ENCODE peak calls at places on chromosomes 6 and 20, in five cellular contexts. Q, Y, X, C and P are unnamed samples.

GRCh38 chr6:151391471-151392428 is at the start of gene ZBTB2:
- DNase-seq in Q (peak), Y (peak), X (no peak), C (peak), P (peak)

GRCh38 chr20:7091655-7092054 is 324.2 kb downstream of the BMP2 start:
- DNase-seq in Q (no peak), Y (no peak), X (no peak), C (no peak), P (no peak)

GRCh38 chr20:38674178-38675133 is 49.8 kb upstream of the SLC32A1 start:
- DNase-seq in Q (peak), Y (no peak), X (no peak), C (peak), P (no peak)

GRCh38 chr20:24657211-24657610 is 187.8 kb downstream of the SYNDIG1 start:
- DNase-seq in Q (peak), Y (no peak), X (no peak), C (no peak), P (no peak)

GRCh38 chr20:20259534-20259933 is 108.4 kb upstream of the INSM1 start:
- DNase-seq in Q (no peak), Y (no peak), X (no peak), C (no peak), P (no peak)

GRCh38 chr6:75155586-75155985 is 50.3 kb downstream of the COL12A1 start:
- DNase-seq in Q (no peak), Y (no peak), X (no peak), C (no peak), P (no peak)

GRCh38 chr20:33645072-33645358 is 17.1 kb upstream of the C20orf144 start:
- DNase-seq in Q (no peak), Y (no peak), X (no peak), C (no peak), P (no peak)

GRCh38 chr20:63889241-63890200 is 5.4 kb upstream of the DNAJC5 start:
- DNase-seq in Q (no peak), Y (no peak), X (no peak), C (no peak), P (no peak)

GRCh38 chr6:71486466-71486865 is 197.9 kb downstream of the OGFRL1 start:
- DNase-seq in Q (peak), Y (no peak), X (no peak), C (no peak), P (no peak)

GRCh38 chr20:18404172-18404571 is 62.7 kb downstream of the DZANK1 start:
- DNase-seq in Q (peak), Y (no peak), X (no peak), C (no peak), P (no peak)

GRCh38 chr20:1306316-1307135 is 22.4 kb downstream of the SDCBP2 start:
- DNase-seq in Q (no peak), Y (no peak), X (no peak), C (no peak), P (no peak)

GRCh38 chr6:125904871-125905270 is 51.7 kb upstream of the HINT3 start:
- DNase-seq in Q (peak), Y (no peak), X (peak), C (no peak), P (no peak)

GRCh38 chr20:32474967-32475819 is 109.9 kb downstream of the NOL4L start:
- DNase-seq in Q (peak), Y (peak), X (peak), C (no peak), P (no peak)

GRCh38 chr6:82270791-82271392 is 23.3 kb upstream of the IBTK start:
- DNase-seq in Q (peak), Y (no peak), X (no peak), C (no peak), P (no peak)

GRCh38 chr6:130223508-130223907 is 757 bp upstream of the SAMD3 start:
- DNase-seq in Q (no peak), Y (no peak), X (no peak), C (peak), P (no peak)

GRCh38 chr20:10985536-10985935 is 311.7 kb upstream of the JAG1 start:
- DNase-seq in Q (peak), Y (no peak), X (no peak), C (no peak), P (no peak)

GRCh38 chr6:38436726-38437465 is 202.8 kb downstream of the BTBD9 start:
- DNase-seq in Q (peak), Y (no peak), X (no peak), C (no peak), P (no peak)

GRCh38 chr6:13470240-13471140 is 16.9 kb downstream of the GFOD1 start:
- DNase-seq in Q (no peak), Y (no peak), X (no peak), C (no peak), P (no peak)

GRCh38 chr6:16712931-16713484 is 48.3 kb downstream of the ATXN1 start:
- DNase-seq in Q (peak), Y (peak), X (peak), C (no peak), P (no peak)

GRCh38 chr6:62371395-62371794 is 85.4 kb upstream of the KHDRBS2 start:
- DNase-seq in Q (no peak), Y (no peak), X (no peak), C (no peak), P (no peak)

GRCh38 chr20:4554346-4554745 is 167.4 kb upstream of the PRND start:
- DNase-seq in Q (no peak), Y (no peak), X (no peak), C (no peak), P (no peak)

GRCh38 chr6:81816387-81816786 is 63.9 kb upstream of the TENT5A start:
- DNase-seq in Q (no peak), Y (no peak), X (no peak), C (no peak), P (no peak)

GRCh38 chr6:44169154-44169553 is 10.5 kb downstream of the CAPN11 start:
- DNase-seq in Q (no peak), Y (no peak), X (no peak), C (no peak), P (no peak)

GRCh38 chr6:153816306-153816845 is 222.7 kb upstream of the OPRM1 start:
- DNase-seq in Q (no peak), Y (no peak), X (no peak), C (no peak), P (no peak)

GRCh38 chr20:62114894-62115293 is 7.4 kb upstream of the LSM14B start:
- DNase-seq in Q (no peak), Y (no peak), X (no peak), C (no peak), P (no peak)

GRCh38 chr6:31190488-31190887 is 20.0 kb upstream of the POU5F1 start:
- DNase-seq in Q (no peak), Y (no peak), X (no peak), C (no peak), P (no peak)

GRCh38 chr6:132811276-132811675 is 3.1 kb upstream of the RPS12 start:
- DNase-seq in Q (peak), Y (no peak), X (no peak), C (no peak), P (no peak)

GRCh38 chr6:139433647-139434419 is 59.4 kb upstream of the CITED2 start:
- DNase-seq in Q (no peak), Y (no peak), X (no peak), C (no peak), P (no peak)

GRCh38 chr6:166691199-166691598 is 64.1 kb upstream of the RPS6KA2 start:
- DNase-seq in Q (peak), Y (no peak), X (peak), C (no peak), P (no peak)

GRCh38 chr6:36283608-36284007 is 13.7 kb downstream of the PNPLA1 start:
- DNase-seq in Q (no peak), Y (no peak), X (no peak), C (no peak), P (no peak)

GRCh38 chr6:86723729-86724128 is 213.6 kb upstream of the HTR1E start:
- DNase-seq in Q (no peak), Y (no peak), X (no peak), C (no peak), P (no peak)

GRCh38 chr6:22222469-22222868 is 74.4 kb downstream of the PRL start:
- DNase-seq in Q (no peak), Y (no peak), X (no peak), C (no peak), P (no peak)

GRCh38 chr6:157238346-157238745 is 85.0 kb downstream of the TMEM242 start:
- DNase-seq in Q (no peak), Y (peak), X (no peak), C (no peak), P (no peak)

GRCh38 chr6:157236040-157236725 is 87.1 kb downstream of the TMEM242 start:
- DNase-seq in Q (no peak), Y (peak), X (no peak), C (peak), P (no peak)

GRCh38 chr6:157233156-157233555 is 90.2 kb downstream of the TMEM242 start:
- DNase-seq in Q (no peak), Y (peak), X (no peak), C (no peak), P (no peak)

GRCh38 chr6:157233686-157234085 is 89.6 kb downstream of the TMEM242 start:
- DNase-seq in Q (no peak), Y (peak), X (no peak), C (no peak), P (no peak)

GRCh38 chr6:157235600-157236039 is 87.7 kb downstream of the TMEM242 start:
- DNase-seq in Q (peak), Y (peak), X (no peak), C (peak), P (no peak)
- TF ChIP-seq CTCF in Q (peak), Y (peak), X (peak), C (peak), P (peak)

GRCh38 chr6:148747493-148748160 is 797 bp downstream of the UST start:
- DNase-seq in Q (peak), Y (peak), X (no peak), C (peak), P (no peak)
- TF ChIP-seq CTCF in Q (no peak), Y (no peak), X (no peak), C (no peak), P (no peak)

GRCh38 chr20:25987073-25987927 is 290.6 kb upstream of the ZNF337 start:
- DNase-seq in Q (peak), Y (no peak), X (no peak), C (peak), P (no peak)
- TF ChIP-seq CTCF in Q (peak), Y (no peak), X (peak), C (peak), P (no peak)

GRCh38 chr6:33492093-33492492 is 37.7 kb downstream of the ZBTB9 start:
- DNase-seq in Q (no peak), Y (no peak), X (no peak), C (no peak), P (no peak)
- TF ChIP-seq CTCF in Q (no peak), Y (no peak), X (no peak), C (no peak), P (no peak)

GRCh38 chr6:103273048-103273447 is 1586.7 kb downstream of the HACE1 start:
- DNase-seq in Q (no peak), Y (no peak), X (no peak), C (no peak), P (no peak)
- TF ChIP-seq CTCF in Q (peak), Y (no peak), X (no peak), C (no peak), P (no peak)

GRCh38 chr20:43514062-43514971 is 6.8 kb downstream of the L3MBTL1 start:
- DNase-seq in Q (peak), Y (peak), X (peak), C (peak), P (peak)
- TF ChIP-seq CTCF in Q (no peak), Y (no peak), X (peak), C (no peak), P (no peak)

DNA sequence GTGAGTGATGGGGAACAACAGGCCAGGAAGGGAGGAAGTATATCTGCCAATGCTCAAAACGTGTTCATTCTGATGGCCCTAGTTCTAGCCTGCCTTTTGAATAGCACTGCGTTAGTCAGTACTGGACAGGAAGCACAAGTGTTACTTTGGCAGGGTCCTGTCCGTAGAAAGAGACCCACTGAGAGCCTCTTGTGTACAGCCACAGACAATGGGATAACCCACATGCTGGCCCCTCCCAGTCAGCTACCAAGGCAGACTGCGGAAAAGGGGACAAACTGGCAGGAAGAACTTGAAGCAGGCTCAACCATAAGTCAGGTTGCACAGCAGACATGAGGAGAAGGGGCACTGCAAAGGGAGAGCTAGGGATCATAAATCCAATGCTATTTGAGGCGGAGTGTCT is 142.0 kb downstream of the BACH2 start:
- DNase-seq in Q (no peak), Y (no peak), X (no peak), C (no peak), P (no peak)
- TF ChIP-seq CTCF in Q (no peak), Y (no peak), X (no peak), C (no peak), P (no peak)

DNA sequence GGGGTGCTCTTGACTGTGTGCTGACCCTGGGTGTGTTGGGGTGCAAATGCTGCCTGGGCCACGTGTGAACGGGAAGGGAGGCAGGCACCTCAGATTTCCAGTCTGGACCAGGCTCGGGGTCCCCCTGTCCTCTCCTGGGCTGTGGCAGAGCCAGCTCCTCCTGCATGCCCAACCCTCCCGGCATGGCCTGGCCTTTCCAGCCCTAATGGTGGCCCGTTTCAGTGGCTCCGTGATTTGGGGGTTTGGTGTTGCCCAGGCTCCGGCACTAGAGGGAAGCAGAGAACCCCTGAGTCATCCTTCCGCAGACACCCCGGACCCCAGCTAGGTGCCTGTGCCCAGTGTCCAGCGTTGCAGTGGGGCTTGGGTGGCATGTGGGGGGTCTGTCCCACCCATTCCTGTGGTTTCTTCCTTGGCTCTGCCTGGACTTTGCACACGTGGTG is 9.1 kb downstream of the RBM38 start:
- DNase-seq in Q (no peak), Y (no peak), X (no peak), C (peak), P (no peak)
- TF ChIP-seq CTCF in Q (no peak), Y (no peak), X (no peak), C (no peak), P (no peak)